ENCODE peak calls at places on chromosome 15, in ten cellular contexts. R is fibroblast of lung, M is kidney, H is AG10803, P is AG09309, J is IMR-90, D is astrocyte of the spinal cord, S is lower leg skin, G is AG04450, B is BJ. C is an unnamed sample.

GRCh38 chr15:27244047-27244446 is 273.1 kb downstream of the GABRG3 start:
- DNase-seq in R (no peak), M (no peak), H (no peak), P (no peak), J (no peak), D (no peak), S (no peak), G (no peak), B (no peak), C (no peak)

GRCh38 chr15:59298255-59298856 is 74.3 kb downstream of the MYO1E start:
- DNase-seq in R (no peak), M (no peak), H (no peak), P (no peak), J (peak), D (no peak), S (peak), G (no peak), B (no peak), C (peak)

GRCh38 chr15:36798366-36798765 is 218.9 kb downstream of the CDIN1 start:
- DNase-seq in R (no peak), M (no peak), H (peak), P (peak), J (peak), D (peak), S (no peak), G (no peak), B (peak), C (no peak)

GRCh38 chr15:100278596-100279380 is 63.0 kb downstream of the ADAMTS17 start:
- DNase-seq in R (no peak), M (no peak), H (no peak), P (no peak), J (no peak), D (no peak), S (peak), G (no peak), B (no peak), C (no peak)

GRCh38 chr15:28885630-28886430 is at the start of gene APBA2:
- DNase-seq in R (peak), M (peak), H (peak), P (no peak), J (peak), D (peak), S (no peak), G (no peak), B (no peak), C (no peak)

GRCh38 chr15:69408841-69409240 is 5.3 kb upstream of the KIF23 start:
- DNase-seq in R (no peak), M (no peak), H (no peak), P (no peak), J (no peak), D (no peak), S (no peak), G (no peak), B (no peak), C (no peak)

GRCh38 chr15:101138913-101139880 is 112.7 kb downstream of the CHSY1 start:
- DNase-seq in R (peak), M (peak), H (no peak), P (no peak), J (peak), D (peak), S (no peak), G (no peak), B (no peak), C (peak)

GRCh38 chr15:40085225-40085624 is 23.5 kb downstream of the BMF start:
- DNase-seq in R (no peak), M (no peak), H (no peak), P (no peak), J (peak), D (no peak), S (no peak), G (no peak), B (no peak), C (no peak)

GRCh38 chr15:70247281-70247680 is 149.6 kb upstream of the TLE3 start:
- DNase-seq in R (no peak), M (no peak), H (no peak), P (no peak), J (no peak), D (no peak), S (peak), G (no peak), B (no peak), C (no peak)

GRCh38 chr15:100167884-100168375 is 173.8 kb downstream of the ADAMTS17 start:
- DNase-seq in R (no peak), M (no peak), H (no peak), P (no peak), J (no peak), D (no peak), S (peak), G (no peak), B (no peak), C (no peak)

GRCh38 chr15:71440479-71441071 is 325.3 kb downstream of the THSD4 start:
- DNase-seq in R (peak), M (no peak), H (peak), P (peak), J (peak), D (peak), S (no peak), G (peak), B (peak), C (peak)

GRCh38 chr15:90294601-90295269 is 29.3 kb downstream of the NGRN start:
- DNase-seq in R (no peak), M (no peak), H (no peak), P (no peak), J (no peak), D (no peak), S (peak), G (no peak), B (no peak), C (no peak)

GRCh38 chr15:65303687-65304392 is 637 bp upstream of the RNU5B-1 start:
- DNase-seq in R (peak), M (no peak), H (peak), P (no peak), J (peak), D (peak), S (no peak), G (peak), B (no peak), C (no peak)

GRCh38 chr15:38688096-38688495 is 123.5 kb upstream of the RASGRP1 start:
- DNase-seq in R (no peak), M (no peak), H (no peak), P (no peak), J (peak), D (no peak), S (no peak), G (no peak), B (no peak), C (no peak)

GRCh38 chr15:60648928-60649679 is 170.2 kb upstream of the ICE2 start:
- DNase-seq in R (no peak), M (no peak), H (no peak), P (no peak), J (no peak), D (no peak), S (no peak), G (no peak), B (no peak), C (no peak)

GRCh38 chr15:69704229-69704628 is 251.6 kb downstream of the RPLP1 start:
- DNase-seq in R (peak), M (no peak), H (peak), P (no peak), J (peak), D (no peak), S (no peak), G (no peak), B (no peak), C (no peak)

GRCh38 chr15:89978914-89979313 is 22.2 kb upstream of the ZNF710 start:
- DNase-seq in R (no peak), M (no peak), H (no peak), P (no peak), J (no peak), D (no peak), S (no peak), G (no peak), B (no peak), C (no peak)

GRCh38 chr15:33169625-33170024 is 24.9 kb downstream of the FMN1 start:
- DNase-seq in R (no peak), M (no peak), H (peak), P (no peak), J (no peak), D (no peak), S (no peak), G (no peak), B (no peak), C (no peak)

GRCh38 chr15:39756806-39757522 is 25.7 kb downstream of the FSIP1 start:
- DNase-seq in R (peak), M (no peak), H (peak), P (peak), J (peak), D (peak), S (no peak), G (peak), B (no peak), C (peak)

GRCh38 chr15:37135225-37135624 is 34.9 kb upstream of the MEIS2 start:
- DNase-seq in R (no peak), M (no peak), H (no peak), P (no peak), J (no peak), D (no peak), S (no peak), G (no peak), B (no peak), C (no peak)

GRCh38 chr15:27845535-27846369 is 253.4 kb downstream of the OCA2 start:
- DNase-seq in R (no peak), M (no peak), H (no peak), P (no peak), J (no peak), D (no peak), S (peak), G (no peak), B (no peak), C (no peak)

GRCh38 chr15:20341901-20342605 is 199.5 kb downstream of the GOLGA6L6 start:
- DNase-seq in R (no peak), M (peak), H (peak), P (no peak), J (no peak), D (no peak), S (peak), G (no peak), B (no peak), C (no peak)

DNA sequence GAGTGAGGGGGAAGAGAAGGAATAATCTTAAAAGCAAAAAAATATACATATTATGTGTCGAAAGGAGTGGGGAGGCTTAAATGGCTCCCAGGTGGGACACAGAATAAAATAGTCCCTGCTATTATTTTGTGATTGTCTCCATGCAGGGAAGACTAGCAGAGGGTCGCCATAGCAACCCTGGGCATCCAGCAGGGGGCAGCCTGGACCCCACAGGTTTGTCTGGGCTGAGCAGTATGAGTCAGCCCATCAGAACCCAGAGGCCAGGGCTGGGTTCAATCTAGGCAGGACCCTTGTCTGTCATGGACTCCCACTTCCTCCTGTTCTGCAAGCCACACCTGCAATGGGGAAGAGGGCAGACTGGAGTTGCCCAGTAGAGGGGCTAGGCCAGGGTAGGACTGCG is 17.6 kb upstream of the LINGO1 start:
- DNase-seq in R (no peak), M (no peak), H (no peak), P (no peak), J (no peak), D (no peak), S (no peak), G (no peak), B (no peak), C (no peak)
- TF ChIP-seq CTCF in R (peak), M (no peak), H (no peak), P (peak), J (peak), D (peak), S (no peak), G (peak), B (peak), C (no peak)

GRCh38 chr15:77573826-77574225 is 58.9 kb downstream of the LINGO1 start:
- DNase-seq in R (no peak), M (no peak), H (no peak), P (no peak), J (no peak), D (no peak), S (no peak), G (no peak), B (no peak), C (no peak)

GRCh38 chr15:77576538-77576937 is 56.2 kb downstream of the LINGO1 start:
- DNase-seq in R (no peak), M (peak), H (no peak), P (no peak), J (no peak), D (no peak), S (no peak), G (no peak), B (no peak), C (no peak)

GRCh38 chr15:77577350-77577749 is 55.4 kb downstream of the LINGO1 start:
- DNase-seq in R (no peak), M (no peak), H (no peak), P (no peak), J (no peak), D (no peak), S (no peak), G (no peak), B (no peak), C (no peak)

GRCh38 chr15:77574521-77575202 is 58.0 kb downstream of the LINGO1 start:
- DNase-seq in R (no peak), M (no peak), H (no peak), P (no peak), J (no peak), D (no peak), S (no peak), G (no peak), B (no peak), C (no peak)

DNA sequence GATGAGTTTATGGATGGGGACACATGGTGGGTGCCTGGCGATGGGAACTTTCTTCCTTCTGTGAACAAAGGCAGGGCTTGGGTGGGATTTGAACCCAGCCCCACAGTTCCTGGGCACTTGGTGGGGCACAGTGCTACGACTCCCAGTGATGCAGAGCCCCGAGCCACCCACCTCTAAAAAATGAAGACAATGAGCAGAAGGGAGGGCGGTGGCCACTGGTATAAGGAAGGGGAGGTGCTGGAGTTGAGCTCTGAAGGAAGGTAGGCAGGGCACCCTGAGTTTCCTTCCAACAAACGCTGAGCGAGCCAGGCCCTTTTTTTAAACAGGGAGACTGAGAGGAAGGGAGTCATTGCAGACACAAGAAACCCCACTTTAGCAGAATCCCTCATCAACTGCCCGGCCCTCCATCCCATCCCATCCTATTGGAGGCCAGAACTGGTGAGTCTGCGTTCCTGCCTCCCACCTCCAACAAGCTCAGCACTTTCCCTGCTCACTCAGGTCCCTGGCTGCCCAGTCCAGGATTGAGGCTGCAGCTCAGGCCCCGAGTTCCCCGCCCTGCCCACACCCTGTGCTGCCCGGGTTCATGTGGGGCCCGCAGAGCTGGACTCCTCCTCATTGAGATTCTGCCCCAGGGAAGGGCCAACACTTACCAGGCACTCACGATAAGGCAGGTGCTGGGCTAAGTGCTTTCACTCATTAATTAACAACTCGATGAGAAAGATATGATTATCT is 57.3 kb downstream of the LINGO1 start:
- DNase-seq in R (no peak), M (peak), H (no peak), P (no peak), J (no peak), D (no peak), S (no peak), G (no peak), B (no peak), C (no peak)
- H3K4me3 ChIP-seq in R (no peak), M (no peak), H (no peak), P (no peak), J (no peak), D (no peak), S (no peak), G (no peak), B (no peak), C (no peak)

GRCh38 chr15:61829514-61829889 is 230.7 kb downstream of the VPS13C start:
- DNase-seq in R (no peak), M (no peak), H (no peak), P (no peak), J (no peak), D (no peak), S (no peak), G (no peak), B (no peak), C (no peak)
- TF ChIP-seq CTCF in R (no peak), M (no peak), H (no peak), P (no peak), J (no peak), D (no peak), S (no peak), G (no peak), B (no peak), C (no peak)

GRCh38 chr15:82831894-82832600 is 22.6 kb downstream of the WHAMM start:
- DNase-seq in R (no peak), M (no peak), H (no peak), P (no peak), J (no peak), D (no peak), S (no peak), G (no peak), B (no peak), C (no peak)
- H3K4me3 ChIP-seq in R (no peak), M (no peak), H (no peak), P (no peak), J (no peak), D (no peak), S (no peak), G (no peak), B (no peak), C (no peak)

GRCh38 chr15:74794248-74794969 is 12.5 kb downstream of the CSK start:
- DNase-seq in R (no peak), M (no peak), H (no peak), P (no peak), J (no peak), D (no peak), S (no peak), G (no peak), B (no peak), C (no peak)

GRCh38 chr15:74791667-74792066 is 9.8 kb downstream of the CSK start:
- DNase-seq in R (no peak), M (no peak), H (no peak), P (no peak), J (no peak), D (no peak), S (no peak), G (no peak), B (no peak), C (no peak)

GRCh38 chr15:74792227-74793016 is 10.5 kb downstream of the CSK start:
- DNase-seq in R (no peak), M (no peak), H (no peak), P (no peak), J (no peak), D (no peak), S (peak), G (no peak), B (no peak), C (no peak)

GRCh38 chr15:74794970-74795349 is 13.1 kb downstream of the CSK start:
- DNase-seq in R (no peak), M (no peak), H (no peak), P (no peak), J (no peak), D (no peak), S (no peak), G (no peak), B (no peak), C (no peak)

GRCh38 chr15:74793135-74794028 is 11.5 kb downstream of the CSK start:
- DNase-seq in R (no peak), M (no peak), H (no peak), P (no peak), J (no peak), D (peak), S (peak), G (no peak), B (no peak), C (no peak)
- TF ChIP-seq CTCF in R (peak), M (no peak), H (no peak), P (no peak), J (no peak), D (peak), S (no peak), G (peak), B (peak), C (peak)

GRCh38 chr15:43493687-43494472 is 924 bp upstream of the TP53BP1 start:
- DNase-seq in R (no peak), M (no peak), H (no peak), P (no peak), J (no peak), D (no peak), S (no peak), G (no peak), B (no peak), C (no peak)
- H3K4me3 ChIP-seq in R (peak), M (peak), H (peak), P (no peak), J (no peak), D (peak), S (no peak), G (peak), B (no peak), C (peak)

GRCh38 chr15:80744826-80745225 is 34.3 kb upstream of the CEMIP start:
- DNase-seq in R (peak), M (no peak), H (peak), P (peak), J (peak), D (no peak), S (no peak), G (no peak), B (peak), C (no peak)

GRCh38 chr15:80745888-80746287 is 33.3 kb upstream of the CEMIP start:
- DNase-seq in R (no peak), M (no peak), H (no peak), P (no peak), J (no peak), D (no peak), S (no peak), G (no peak), B (no peak), C (no peak)

GRCh38 chr15:80744411-80744810 is 34.8 kb upstream of the CEMIP start:
- DNase-seq in R (no peak), M (no peak), H (no peak), P (no peak), J (no peak), D (peak), S (no peak), G (no peak), B (no peak), C (no peak)

GRCh38 chr15:80739919-80740318 is 39.3 kb upstream of the CEMIP start:
- DNase-seq in R (no peak), M (no peak), H (no peak), P (no peak), J (no peak), D (no peak), S (no peak), G (no peak), B (no peak), C (no peak)

GRCh38 chr15:80743189-80743833 is 35.9 kb upstream of the CEMIP start:
- DNase-seq in R (peak), M (no peak), H (no peak), P (no peak), J (peak), D (peak), S (no peak), G (no peak), B (no peak), C (no peak)
- TF ChIP-seq CTCF in R (no peak), M (no peak), H (no peak), P (no peak), J (no peak), D (no peak), S (no peak), G (no peak), B (no peak), C (no peak)

GRCh38 chr15:25246641-25247417 is 192.0 kb downstream of the UBE3A start:
- DNase-seq in R (no peak), M (peak), H (no peak), P (no peak), J (no peak), D (no peak), S (peak), G (no peak), B (no peak), C (no peak)
- H3K4me3 ChIP-seq in R (no peak), M (no peak), H (no peak), P (no peak), J (no peak), D (no peak), S (no peak), G (no peak), B (no peak), C (no peak)

C was measured in GM12864.